ENCODE peak calls at places on chromosomes 16 and 17, in seven cellular contexts. A, D, C, W, H, B and J are unnamed samples.
A peak's percentile ranks its signal among the peaks of the same experiment; 100 is the strongest.

GRCh38 chr16:21566891-21567414 is 32.4 kb upstream of the METTL9 start:
- DNase-seq in A (no peak), D (peak; percentile 36), C (no peak), W (no peak), H (no peak), B (no peak), J (no peak)

GRCh38 chr17:79064026-79064425 is 10.6 kb upstream of the ENGASE start:
- DNase-seq in A (no peak), D (peak; percentile 41), C (no peak), W (peak; percentile 38), H (no peak), B (no peak), J (no peak)

GRCh38 chr17:1720856-1721386 is 3.6 kb upstream of the WDR81 start:
- DNase-seq in A (no peak), D (peak; percentile 89), C (no peak), W (peak; percentile 67), H (peak; percentile 78), B (peak; percentile 62), J (peak; percentile 72)

GRCh38 chr16:19601083-19601976 is 45.8 kb downstream of the VPS35L start:
- DNase-seq in A (peak; percentile 32), D (no peak), C (no peak), W (no peak), H (no peak), B (peak; percentile 29), J (peak; percentile 37)

GRCh38 chr17:29576214-29577008 is 7.9 kb downstream of the TP53I13 start:
- DNase-seq in A (no peak), D (peak; percentile 62), C (no peak), W (peak; percentile 45), H (peak; percentile 49), B (no peak), J (no peak)

GRCh38 chr16:83744521-83744981 is 63.2 kb upstream of the HSBP1 start:
- DNase-seq in A (peak; percentile 2), D (no peak), C (peak; percentile 4), W (peak; percentile 77), H (no peak), B (no peak), J (no peak)

GRCh38 chr17:66540131-66540781 is 237.8 kb downstream of the PRKCA start:
- DNase-seq in A (peak; percentile 55), D (no peak), C (no peak), W (no peak), H (peak; percentile 69), B (no peak), J (no peak)

GRCh38 chr17:41871789-41872188 is 6.6 kb upstream of the KLHL11 start:
- DNase-seq in A (no peak), D (peak; percentile 60), C (no peak), W (no peak), H (no peak), B (no peak), J (no peak)

GRCh38 chr16:83934684-83934977 is 18.4 kb upstream of the OSGIN1 start:
- DNase-seq in A (no peak), D (no peak), C (no peak), W (no peak), H (no peak), B (no peak), J (no peak)

GRCh38 chr17:50100480-50100883 is 5.3 kb downstream of the PDK2 start:
- DNase-seq in A (no peak), D (no peak), C (no peak), W (peak; percentile 12), H (peak; percentile 32), B (no peak), J (no peak)

GRCh38 chr16:84111481-84111880 is 5.3 kb downstream of the MBTPS1 start:
- DNase-seq in A (no peak), D (no peak), C (no peak), W (no peak), H (no peak), B (no peak), J (no peak)

GRCh38 chr17:969767-970387 is 9.7 kb downstream of the NXN start:
- DNase-seq in A (no peak), D (no peak), C (no peak), W (no peak), H (peak; percentile 19), B (no peak), J (no peak)

GRCh38 chr17:79484600-79485398 is 126.1 kb downstream of the RBFOX3 start:
- DNase-seq in A (no peak), D (no peak), C (no peak), W (no peak), H (no peak), B (no peak), J (no peak)

GRCh38 chr16:57225978-57226377 is 19.1 kb upstream of the ARL2BP start:
- DNase-seq in A (no peak), D (no peak), C (no peak), W (no peak), H (no peak), B (no peak), J (no peak)

GRCh38 chr17:42428141-42428944 is 5.3 kb upstream of the CAVIN1 start:
- DNase-seq in A (peak; percentile 53), D (no peak), C (no peak), W (peak; percentile 75), H (no peak), B (peak; percentile 60), J (peak; percentile 56)

GRCh38 chr17:68196394-68197090 is 51.3 kb upstream of the AMZ2 start:
- DNase-seq in A (no peak), D (no peak), C (no peak), W (no peak), H (no peak), B (no peak), J (no peak)

GRCh38 chr16:2143874-2144485 is 4.4 kb upstream of the RAB26 start:
- DNase-seq in A (no peak), D (no peak), C (no peak), W (no peak), H (peak; percentile 52), B (no peak), J (no peak)

GRCh38 chr16:17125671-17126070 is 345.1 kb downstream of the XYLT1 start:
- DNase-seq in A (no peak), D (no peak), C (no peak), W (no peak), H (no peak), B (no peak), J (no peak)

GRCh38 chr16:5526826-5527225 is 429.2 kb upstream of the EEF2KMT start:
- DNase-seq in A (no peak), D (no peak), C (no peak), W (no peak), H (no peak), B (no peak), J (no peak)

GRCh38 chr16:24309222-24309905 is 53.2 kb downstream of the CACNG3 start:
- DNase-seq in A (no peak), D (no peak), C (no peak), W (no peak), H (no peak), B (peak; percentile 10), J (no peak)

GRCh38 chr16:50699345-50700159 is 6.1 kb downstream of the NOD2 start:
- DNase-seq in A (no peak), D (peak; percentile 88), C (no peak), W (no peak), H (no peak), B (no peak), J (no peak)